ENCODE peak calls at places on chromosomes 7 and 10, in ten cellular contexts. One of them, this sample, is unnamed.

GRCh38 chr7:44307905-44308740 is 17.3 kb downstream of the CAMK2B start:
- DNase-seq in neural progenitor cell: no peak
- DNase-seq in HCT116: no peak
- DNase-seq in fibroblast of lung: no peak
- DNase-seq in GM23248: no peak
- DNase-seq in colonic mucosa: peak; percentile 7
- DNase-seq in mammary epithelial cell: peak; percentile 83
- DNase-seq in mesendoderm: no peak
- DNase-seq in adipocyte: no peak
- DNase-seq in PC-3: no peak
- DNase-seq in this sample: no peak

GRCh38 chr10:133023216-133023843 is 64.4 kb upstream of the ADGRA1 start:
- DNase-seq in neural progenitor cell: no peak
- DNase-seq in HCT116: no peak
- DNase-seq in fibroblast of lung: no peak
- DNase-seq in GM23248: no peak
- DNase-seq in colonic mucosa: no peak
- DNase-seq in mammary epithelial cell: no peak
- DNase-seq in mesendoderm: no peak
- DNase-seq in adipocyte: no peak
- DNase-seq in PC-3: no peak
- DNase-seq in this sample: no peak

GRCh38 chr7:17234398-17235021 is 63.9 kb upstream of the AHR start:
- DNase-seq in neural progenitor cell: no peak
- DNase-seq in HCT116: peak; percentile 77
- DNase-seq in fibroblast of lung: peak; percentile 96
- DNase-seq in GM23248: peak; percentile 98
- DNase-seq in colonic mucosa: peak; percentile 37
- DNase-seq in mammary epithelial cell: peak; percentile 85
- DNase-seq in mesendoderm: peak; percentile 58
- DNase-seq in adipocyte: peak; percentile 95
- DNase-seq in PC-3: peak; percentile 98
- DNase-seq in this sample: no peak

GRCh38 chr10:116836087-116836486 is 13.2 kb upstream of the ENO4 start:
- DNase-seq in neural progenitor cell: peak; percentile 85
- DNase-seq in HCT116: no peak
- DNase-seq in fibroblast of lung: no peak
- DNase-seq in GM23248: no peak
- DNase-seq in colonic mucosa: no peak
- DNase-seq in mammary epithelial cell: no peak
- DNase-seq in mesendoderm: peak; percentile 94
- DNase-seq in adipocyte: no peak
- DNase-seq in PC-3: no peak
- DNase-seq in this sample: peak; percentile 65

GRCh38 chr7:17680943-17681351 is 259.3 kb downstream of the SNX13 start:
- DNase-seq in neural progenitor cell: peak; percentile 11
- DNase-seq in HCT116: peak; percentile 12
- DNase-seq in fibroblast of lung: peak; percentile 73
- DNase-seq in GM23248: peak; percentile 65
- DNase-seq in colonic mucosa: no peak
- DNase-seq in mammary epithelial cell: peak; percentile 61
- DNase-seq in mesendoderm: no peak
- DNase-seq in adipocyte: peak; percentile 88
- DNase-seq in PC-3: peak; percentile 79
- DNase-seq in this sample: no peak

GRCh38 chr7:94190599-94191061 is 186.5 kb upstream of the BET1 start:
- DNase-seq in neural progenitor cell: no peak
- DNase-seq in HCT116: peak; percentile 13
- DNase-seq in fibroblast of lung: peak; percentile 98
- DNase-seq in GM23248: peak; percentile 95
- DNase-seq in colonic mucosa: no peak
- DNase-seq in mammary epithelial cell: peak; percentile 66
- DNase-seq in mesendoderm: no peak
- DNase-seq in adipocyte: peak; percentile 92
- DNase-seq in PC-3: peak; percentile 85
- DNase-seq in this sample: no peak

GRCh38 chr10:6838118-6838517 is 258.0 kb upstream of the PRKCQ start:
- DNase-seq in neural progenitor cell: no peak
- DNase-seq in HCT116: no peak
- DNase-seq in fibroblast of lung: no peak
- DNase-seq in GM23248: no peak
- DNase-seq in colonic mucosa: no peak
- DNase-seq in mammary epithelial cell: no peak
- DNase-seq in mesendoderm: peak; percentile 35
- DNase-seq in adipocyte: no peak
- DNase-seq in PC-3: peak; percentile 9
- DNase-seq in this sample: no peak

GRCh38 chr7:27775772-27776171 is 35.8 kb downstream of the TAX1BP1 start:
- DNase-seq in neural progenitor cell: no peak
- DNase-seq in HCT116: no peak
- DNase-seq in fibroblast of lung: no peak
- DNase-seq in GM23248: no peak
- DNase-seq in colonic mucosa: no peak
- DNase-seq in mammary epithelial cell: no peak
- DNase-seq in mesendoderm: no peak
- DNase-seq in adipocyte: no peak
- DNase-seq in PC-3: no peak
- DNase-seq in this sample: no peak

GRCh38 chr7:23680417-23681405 is 712 bp downstream of the FAM221A start:
- DNase-seq in neural progenitor cell: peak; percentile 89
- DNase-seq in HCT116: no peak
- DNase-seq in fibroblast of lung: peak; percentile 60
- DNase-seq in GM23248: peak; percentile 73
- DNase-seq in colonic mucosa: peak; percentile 87
- DNase-seq in mammary epithelial cell: peak; percentile 20
- DNase-seq in mesendoderm: peak; percentile 88
- DNase-seq in adipocyte: peak; percentile 50
- DNase-seq in PC-3: peak; percentile 77
- DNase-seq in this sample: no peak

GRCh38 chr10:16853201-16853600 is 36.0 kb upstream of the RSU1 start:
- DNase-seq in neural progenitor cell: no peak
- DNase-seq in HCT116: peak; percentile 15
- DNase-seq in fibroblast of lung: peak; percentile 79
- DNase-seq in GM23248: peak; percentile 47
- DNase-seq in colonic mucosa: no peak
- DNase-seq in mammary epithelial cell: no peak
- DNase-seq in mesendoderm: peak; percentile 28
- DNase-seq in adipocyte: peak; percentile 74
- DNase-seq in PC-3: peak; percentile 20
- DNase-seq in this sample: no peak

GRCh38 chr10:69750011-69750373 is 51.7 kb upstream of the COL13A1 start:
- DNase-seq in neural progenitor cell: no peak
- DNase-seq in HCT116: no peak
- DNase-seq in fibroblast of lung: no peak
- DNase-seq in GM23248: no peak
- DNase-seq in colonic mucosa: no peak
- DNase-seq in mammary epithelial cell: no peak
- DNase-seq in mesendoderm: no peak
- DNase-seq in adipocyte: no peak
- DNase-seq in PC-3: no peak
- DNase-seq in this sample: no peak

GRCh38 chr7:83976302-83976701 is 218.3 kb downstream of the SEMA3A start:
- DNase-seq in neural progenitor cell: peak; percentile 34
- DNase-seq in HCT116: no peak
- DNase-seq in fibroblast of lung: peak; percentile 67
- DNase-seq in GM23248: peak; percentile 60
- DNase-seq in colonic mucosa: no peak
- DNase-seq in mammary epithelial cell: peak; percentile 17
- DNase-seq in mesendoderm: peak; percentile 14
- DNase-seq in adipocyte: peak; percentile 81
- DNase-seq in PC-3: peak; percentile 74
- DNase-seq in this sample: no peak

GRCh38 chr10:122115874-122116273 is 126.9 kb downstream of the TACC2 start:
- DNase-seq in neural progenitor cell: no peak
- DNase-seq in HCT116: no peak
- DNase-seq in fibroblast of lung: peak; percentile 40
- DNase-seq in GM23248: no peak
- DNase-seq in colonic mucosa: no peak
- DNase-seq in mammary epithelial cell: no peak
- DNase-seq in mesendoderm: no peak
- DNase-seq in adipocyte: no peak
- DNase-seq in PC-3: no peak
- DNase-seq in this sample: no peak

GRCh38 chr7:94133460-94133859 is 129.3 kb upstream of the BET1 start:
- DNase-seq in neural progenitor cell: no peak
- DNase-seq in HCT116: no peak
- DNase-seq in fibroblast of lung: peak; percentile 13
- DNase-seq in GM23248: no peak
- DNase-seq in colonic mucosa: no peak
- DNase-seq in mammary epithelial cell: no peak
- DNase-seq in mesendoderm: peak; percentile 16
- DNase-seq in adipocyte: no peak
- DNase-seq in PC-3: no peak
- DNase-seq in this sample: peak; percentile 30

GRCh38 chr7:122764902-122765301 is 62.2 kb upstream of the RNF148 start:
- DNase-seq in neural progenitor cell: no peak
- DNase-seq in HCT116: no peak
- DNase-seq in fibroblast of lung: no peak
- DNase-seq in GM23248: no peak
- DNase-seq in colonic mucosa: no peak
- DNase-seq in mammary epithelial cell: peak; percentile 56
- DNase-seq in mesendoderm: no peak
- DNase-seq in adipocyte: peak; percentile 5
- DNase-seq in PC-3: no peak
- DNase-seq in this sample: no peak

GRCh38 chr7:12638851-12639467 is 48.5 kb upstream of the ARL4A start:
- DNase-seq in neural progenitor cell: peak; percentile 44
- DNase-seq in HCT116: peak; percentile 36
- DNase-seq in fibroblast of lung: peak; percentile 66
- DNase-seq in GM23248: peak; percentile 60
- DNase-seq in colonic mucosa: no peak
- DNase-seq in mammary epithelial cell: peak; percentile 32
- DNase-seq in mesendoderm: peak; percentile 16
- DNase-seq in adipocyte: peak; percentile 88
- DNase-seq in PC-3: peak; percentile 86
- DNase-seq in this sample: peak; percentile 11

DNA sequence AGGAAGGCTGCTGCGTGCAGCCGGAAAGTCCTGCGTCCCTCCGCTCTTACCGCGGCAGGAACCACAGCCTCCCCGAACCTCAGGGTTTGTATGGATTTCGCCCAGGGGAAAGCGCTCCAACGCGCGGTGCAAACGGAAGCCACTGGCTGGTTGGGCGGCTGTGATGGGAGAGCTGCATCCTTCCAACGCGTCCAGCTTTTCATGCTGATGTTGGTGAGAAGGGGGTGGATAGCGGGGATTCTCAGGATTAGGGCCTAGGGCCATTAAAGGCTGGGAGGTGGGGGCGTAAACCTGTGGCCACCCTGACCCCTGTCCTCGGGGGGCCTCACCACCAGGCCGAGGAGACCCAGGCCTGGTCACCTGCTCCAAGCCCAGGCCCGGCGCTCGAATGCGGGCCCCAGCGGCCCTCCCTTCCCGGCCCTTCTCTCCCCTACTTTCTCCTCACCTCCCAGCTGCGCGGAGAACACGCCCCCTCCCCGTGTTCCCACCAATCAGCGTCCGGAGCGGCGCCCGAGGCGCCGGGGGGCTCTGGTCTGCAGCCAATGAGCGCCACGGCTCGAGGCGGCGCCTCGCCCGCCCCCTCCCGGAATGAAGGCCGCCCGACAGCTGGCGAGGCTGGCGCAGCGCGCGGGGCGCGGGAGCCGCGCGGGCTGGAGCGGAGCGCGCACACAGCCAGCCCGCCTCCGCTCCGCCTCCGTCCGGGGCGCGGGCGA is 458 bp upstream of the NANOS1 start:
- DNase-seq in neural progenitor cell: peak; percentile 97
- DNase-seq in HCT116: peak; percentile 85
- DNase-seq in fibroblast of lung: peak; percentile 81
- DNase-seq in GM23248: peak; percentile 79
- DNase-seq in colonic mucosa: peak; percentile 90
- DNase-seq in mammary epithelial cell: peak; percentile 73
- DNase-seq in mesendoderm: peak; percentile 96
- DNase-seq in adipocyte: peak; percentile 90
- DNase-seq in PC-3: peak; percentile 83
- DNase-seq in this sample: peak; percentile 71
- H3K9ac ChIP-seq in neural progenitor cell: no peak overlapping the region
- H3K9ac ChIP-seq in HCT116: peak overlapping the region; percentile 7
- H3K9ac ChIP-seq in fibroblast of lung: no peak overlapping the region
- H3K9ac ChIP-seq in GM23248: no peak overlapping the region
- H3K9ac ChIP-seq in colonic mucosa: peak overlapping the region; percentile 33
- H3K9ac ChIP-seq in mammary epithelial cell: no peak overlapping the region
- H3K9ac ChIP-seq in mesendoderm: no peak overlapping the region
- H3K9ac ChIP-seq in adipocyte: peak overlapping the region; percentile 21
- H3K9ac ChIP-seq in PC-3: no peak overlapping the region
- H3K9ac ChIP-seq in this sample: peak overlapping the region; percentile 21

GRCh38 chr7:118629898-118630469 is 405.5 kb downstream of the ANKRD7 start:
- DNase-seq in neural progenitor cell: peak; percentile 44
- DNase-seq in HCT116: no peak
- DNase-seq in fibroblast of lung: no peak
- DNase-seq in GM23248: no peak
- DNase-seq in colonic mucosa: no peak
- DNase-seq in mammary epithelial cell: no peak
- DNase-seq in mesendoderm: no peak
- DNase-seq in adipocyte: no peak
- DNase-seq in PC-3: no peak
- DNase-seq in this sample: peak; percentile 9
- H3K4me3 ChIP-seq in neural progenitor cell: no peak overlapping the region
- H3K4me3 ChIP-seq in HCT116: no peak overlapping the region
- H3K4me3 ChIP-seq in fibroblast of lung: no peak overlapping the region
- H3K4me3 ChIP-seq in GM23248: no peak overlapping the region
- H3K4me3 ChIP-seq in colonic mucosa: no peak overlapping the region
- H3K4me3 ChIP-seq in mammary epithelial cell: no peak overlapping the region
- H3K4me3 ChIP-seq in mesendoderm: no peak overlapping the region
- H3K4me3 ChIP-seq in adipocyte: no peak overlapping the region
- H3K4me3 ChIP-seq in PC-3: no peak overlapping the region
- H3K4me3 ChIP-seq in this sample: no peak overlapping the region

DNA sequence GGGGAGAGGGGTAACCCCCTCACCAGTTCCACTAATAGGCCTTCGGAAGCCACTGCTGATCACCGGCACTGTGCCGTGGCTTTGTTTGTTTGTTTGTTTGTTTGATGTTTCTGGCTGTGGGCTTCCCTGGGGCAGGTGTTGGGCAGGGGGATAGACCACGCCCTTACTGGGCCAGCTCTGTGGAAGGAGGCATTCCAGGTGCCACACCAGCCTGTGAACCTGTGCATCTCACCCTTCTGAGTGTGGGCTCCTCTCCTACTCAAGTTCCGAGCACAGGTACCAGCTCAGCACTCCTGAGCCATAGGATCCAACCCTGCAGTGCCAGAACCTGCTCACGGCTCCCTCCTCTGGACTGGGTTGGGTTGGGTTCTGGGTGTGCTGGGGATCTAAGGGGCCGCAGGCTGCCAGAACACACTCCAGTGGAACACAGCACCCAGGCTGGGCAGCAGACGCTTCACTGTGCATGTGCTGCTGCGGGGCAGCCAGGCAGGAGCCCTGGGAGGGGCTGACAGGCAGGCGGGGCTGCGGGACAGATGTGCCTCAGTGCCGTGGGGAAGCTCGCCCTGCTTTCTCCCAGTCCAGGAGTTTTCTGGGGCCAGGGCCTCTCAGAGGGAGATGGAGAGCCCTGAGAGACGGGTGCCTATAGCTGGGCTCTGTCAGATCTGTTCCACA is 1053.9 kb downstream of the CNTNAP2 start:
- DNase-seq in neural progenitor cell: no peak
- DNase-seq in HCT116: no peak
- DNase-seq in fibroblast of lung: no peak
- DNase-seq in GM23248: no peak
- DNase-seq in colonic mucosa: no peak
- DNase-seq in mammary epithelial cell: no peak
- DNase-seq in mesendoderm: no peak
- DNase-seq in adipocyte: no peak
- DNase-seq in PC-3: no peak
- DNase-seq in this sample: no peak
- H3K9ac ChIP-seq in neural progenitor cell: no peak overlapping the region
- H3K9ac ChIP-seq in HCT116: no peak overlapping the region
- H3K9ac ChIP-seq in fibroblast of lung: no peak overlapping the region
- H3K9ac ChIP-seq in GM23248: no peak overlapping the region
- H3K9ac ChIP-seq in colonic mucosa: no peak overlapping the region
- H3K9ac ChIP-seq in mammary epithelial cell: no peak overlapping the region
- H3K9ac ChIP-seq in mesendoderm: no peak overlapping the region
- H3K9ac ChIP-seq in adipocyte: no peak overlapping the region
- H3K9ac ChIP-seq in PC-3: no peak overlapping the region
- H3K9ac ChIP-seq in this sample: no peak overlapping the region

GRCh38 chr7:68729361-68729760 is 868.9 kb upstream of the AUTS2 start:
- DNase-seq in neural progenitor cell: peak; percentile 14
- DNase-seq in HCT116: no peak
- DNase-seq in fibroblast of lung: no peak
- DNase-seq in GM23248: no peak
- DNase-seq in colonic mucosa: no peak
- DNase-seq in mammary epithelial cell: no peak
- DNase-seq in mesendoderm: peak; percentile 55
- DNase-seq in adipocyte: no peak
- DNase-seq in PC-3: no peak
- DNase-seq in this sample: no peak
- H3K4me3 ChIP-seq in neural progenitor cell: no peak overlapping the region
- H3K4me3 ChIP-seq in HCT116: no peak overlapping the region
- H3K4me3 ChIP-seq in fibroblast of lung: no peak overlapping the region
- H3K4me3 ChIP-seq in GM23248: no peak overlapping the region
- H3K4me3 ChIP-seq in colonic mucosa: no peak overlapping the region
- H3K4me3 ChIP-seq in mammary epithelial cell: no peak overlapping the region
- H3K4me3 ChIP-seq in mesendoderm: no peak overlapping the region
- H3K4me3 ChIP-seq in adipocyte: no peak overlapping the region
- H3K4me3 ChIP-seq in PC-3: no peak overlapping the region
- H3K4me3 ChIP-seq in this sample: no peak overlapping the region

This sample was measured in NT2/D1.